ENCODE peak calls at places on chromosomes 1 and 21, in six cellular contexts. One of them, this sample, is unnamed.

GRCh38 chr1:3222042-3222692 is 153.2 kb downstream of the PRDM16 start:
- DNase-seq in psoas muscle: no peak
- DNase-seq in mucosa of descending colon: peak
- DNase-seq in fibroblast of mammary gland: no peak
- DNase-seq in central memory CD4-positive, alpha-beta T cell: no peak
- DNase-seq in glutamatergic neuron: no peak
- DNase-seq in this sample: no peak

GRCh38 chr21:22352088-22352487 is 1353.9 kb downstream of the NCAM2 start:
- DNase-seq in fibroblast of mammary gland: no peak
- DNase-seq in psoas muscle: no peak
- DNase-seq in central memory CD4-positive, alpha-beta T cell: no peak
- DNase-seq in glutamatergic neuron: no peak
- DNase-seq in mucosa of descending colon: no peak
- DNase-seq in this sample: no peak

GRCh38 chr1:88855986-88856385 is 35.4 kb downstream of the GTF2B start:
- DNase-seq in glutamatergic neuron: no peak
- DNase-seq in fibroblast of mammary gland: no peak
- DNase-seq in psoas muscle: no peak
- DNase-seq in central memory CD4-positive, alpha-beta T cell: no peak
- DNase-seq in mucosa of descending colon: no peak
- DNase-seq in this sample: no peak

GRCh38 chr1:65924471-65924870 is 131.8 kb downstream of the PDE4B start:
- DNase-seq in central memory CD4-positive, alpha-beta T cell: no peak
- DNase-seq in glutamatergic neuron: no peak
- DNase-seq in psoas muscle: no peak
- DNase-seq in fibroblast of mammary gland: peak
- DNase-seq in mucosa of descending colon: no peak
- DNase-seq in this sample: no peak

GRCh38 chr1:55076356-55076755 is 37.0 kb downstream of the PCSK9 start:
- DNase-seq in fibroblast of mammary gland: no peak
- DNase-seq in psoas muscle: no peak
- DNase-seq in glutamatergic neuron: no peak
- DNase-seq in mucosa of descending colon: no peak
- DNase-seq in central memory CD4-positive, alpha-beta T cell: no peak
- DNase-seq in this sample: no peak

GRCh38 chr1:50724626-50725286 is 235.3 kb downstream of the FAF1 start:
- DNase-seq in fibroblast of mammary gland: no peak
- DNase-seq in psoas muscle: no peak
- DNase-seq in glutamatergic neuron: no peak
- DNase-seq in central memory CD4-positive, alpha-beta T cell: no peak
- DNase-seq in mucosa of descending colon: no peak
- DNase-seq in this sample: no peak

GRCh38 chr21:25371831-25372434 is 235.3 kb downstream of the MRPL39 start:
- DNase-seq in glutamatergic neuron: no peak
- DNase-seq in fibroblast of mammary gland: peak
- DNase-seq in central memory CD4-positive, alpha-beta T cell: no peak
- DNase-seq in psoas muscle: no peak
- DNase-seq in mucosa of descending colon: no peak
- DNase-seq in this sample: no peak

GRCh38 chr1:52348704-52349301 is 17.2 kb downstream of the CC2D1B start:
- DNase-seq in fibroblast of mammary gland: peak
- DNase-seq in psoas muscle: no peak
- DNase-seq in glutamatergic neuron: peak
- DNase-seq in mucosa of descending colon: no peak
- DNase-seq in central memory CD4-positive, alpha-beta T cell: no peak
- DNase-seq in this sample: no peak

GRCh38 chr1:93180723-93181613 is at the start of gene CCDC18:
- DNase-seq in fibroblast of mammary gland: peak
- DNase-seq in mucosa of descending colon: no peak
- DNase-seq in psoas muscle: no peak
- DNase-seq in glutamatergic neuron: no peak
- DNase-seq in central memory CD4-positive, alpha-beta T cell: no peak
- DNase-seq in this sample: peak

GRCh38 chr1:94335950-94336349 is 82.2 kb upstream of the ABCD3 start:
- DNase-seq in central memory CD4-positive, alpha-beta T cell: no peak
- DNase-seq in mucosa of descending colon: peak
- DNase-seq in glutamatergic neuron: peak
- DNase-seq in psoas muscle: peak
- DNase-seq in fibroblast of mammary gland: peak
- DNase-seq in this sample: peak

GRCh38 chr21:31576428-31576827 is 83.1 kb upstream of the SOD1 start:
- DNase-seq in fibroblast of mammary gland: peak
- DNase-seq in central memory CD4-positive, alpha-beta T cell: no peak
- DNase-seq in glutamatergic neuron: no peak
- DNase-seq in psoas muscle: no peak
- DNase-seq in mucosa of descending colon: no peak
- DNase-seq in this sample: no peak

GRCh38 chr1:192327997-192328396 is 11.2 kb downstream of the RGS21 start:
- DNase-seq in glutamatergic neuron: no peak
- DNase-seq in fibroblast of mammary gland: no peak
- DNase-seq in psoas muscle: no peak
- DNase-seq in central memory CD4-positive, alpha-beta T cell: no peak
- DNase-seq in mucosa of descending colon: no peak
- DNase-seq in this sample: no peak

GRCh38 chr21:39869141-39869818 is 2.0 kb downstream of the PCP4 start:
- DNase-seq in mucosa of descending colon: no peak
- DNase-seq in psoas muscle: no peak
- DNase-seq in glutamatergic neuron: no peak
- DNase-seq in central memory CD4-positive, alpha-beta T cell: no peak
- DNase-seq in fibroblast of mammary gland: no peak
- DNase-seq in this sample: no peak

GRCh38 chr1:43648448-43648847 is 1.5 kb upstream of the KDM4A start:
- DNase-seq in fibroblast of mammary gland: peak
- DNase-seq in glutamatergic neuron: no peak
- DNase-seq in central memory CD4-positive, alpha-beta T cell: no peak
- DNase-seq in mucosa of descending colon: peak
- DNase-seq in psoas muscle: no peak
- DNase-seq in this sample: no peak

GRCh38 chr1:151837841-151838490 is 1.7 kb downstream of the C2CD4D start:
- DNase-seq in psoas muscle: peak
- DNase-seq in fibroblast of mammary gland: no peak
- DNase-seq in glutamatergic neuron: no peak
- DNase-seq in mucosa of descending colon: no peak
- DNase-seq in central memory CD4-positive, alpha-beta T cell: no peak
- DNase-seq in this sample: peak

GRCh38 chr21:45251635-45252447 is 35.9 kb downstream of the POFUT2 start:
- DNase-seq in glutamatergic neuron: no peak
- DNase-seq in fibroblast of mammary gland: no peak
- DNase-seq in psoas muscle: no peak
- DNase-seq in mucosa of descending colon: no peak
- DNase-seq in central memory CD4-positive, alpha-beta T cell: no peak
- DNase-seq in this sample: no peak

GRCh38 chr1:30323352-30323751 is 400.0 kb downstream of the MATN1 start:
- DNase-seq in glutamatergic neuron: no peak
- DNase-seq in fibroblast of mammary gland: no peak
- DNase-seq in central memory CD4-positive, alpha-beta T cell: no peak
- DNase-seq in psoas muscle: no peak
- DNase-seq in mucosa of descending colon: no peak
- DNase-seq in this sample: no peak

GRCh38 chr1:3125546-3126368 is 56.8 kb downstream of the PRDM16 start:
- DNase-seq in central memory CD4-positive, alpha-beta T cell: no peak
- DNase-seq in glutamatergic neuron: no peak
- DNase-seq in fibroblast of mammary gland: no peak
- DNase-seq in mucosa of descending colon: no peak
- DNase-seq in psoas muscle: no peak
- DNase-seq in this sample: no peak

GRCh38 chr1:118928739-118929554 is 59.2 kb downstream of the TBX15 start:
- DNase-seq in glutamatergic neuron: no peak
- DNase-seq in central memory CD4-positive, alpha-beta T cell: no peak
- DNase-seq in mucosa of descending colon: peak
- DNase-seq in psoas muscle: no peak
- DNase-seq in fibroblast of mammary gland: peak
- DNase-seq in this sample: no peak

GRCh38 chr21:36567216-36567917 is 87.4 kb upstream of the CLDN14 start:
- DNase-seq in psoas muscle: no peak
- DNase-seq in central memory CD4-positive, alpha-beta T cell: no peak
- DNase-seq in glutamatergic neuron: no peak
- DNase-seq in fibroblast of mammary gland: no peak
- DNase-seq in mucosa of descending colon: no peak
- DNase-seq in this sample: no peak

GRCh38 chr1:202942431-202942830 is 15.4 kb upstream of the KLHL12 start:
- DNase-seq in psoas muscle: no peak
- DNase-seq in glutamatergic neuron: no peak
- DNase-seq in mucosa of descending colon: no peak
- DNase-seq in central memory CD4-positive, alpha-beta T cell: no peak
- DNase-seq in fibroblast of mammary gland: no peak
- DNase-seq in this sample: no peak

GRCh38 chr1:179883040-179883501 is 986 bp downstream of the TOR1AIP1 start:
- DNase-seq in psoas muscle: no peak
- DNase-seq in glutamatergic neuron: no peak
- DNase-seq in mucosa of descending colon: peak
- DNase-seq in central memory CD4-positive, alpha-beta T cell: no peak
- DNase-seq in fibroblast of mammary gland: no peak
- DNase-seq in this sample: no peak

GRCh38 chr1:2582401-2582800 is 4.2 kb upstream of the PRXL2B start:
- DNase-seq in glutamatergic neuron: peak
- DNase-seq in fibroblast of mammary gland: peak
- DNase-seq in central memory CD4-positive, alpha-beta T cell: no peak
- DNase-seq in psoas muscle: no peak
- DNase-seq in mucosa of descending colon: no peak
- DNase-seq in this sample: no peak

GRCh38 chr1:192445243-192445642 is 128.5 kb downstream of the RGS21 start:
- DNase-seq in psoas muscle: no peak
- DNase-seq in mucosa of descending colon: no peak
- DNase-seq in glutamatergic neuron: no peak
- DNase-seq in central memory CD4-positive, alpha-beta T cell: no peak
- DNase-seq in fibroblast of mammary gland: no peak
- DNase-seq in this sample: no peak

GRCh38 chr1:180192172-180192571 is 37.5 kb downstream of the QSOX1 start:
- DNase-seq in fibroblast of mammary gland: no peak
- DNase-seq in psoas muscle: no peak
- DNase-seq in central memory CD4-positive, alpha-beta T cell: no peak
- DNase-seq in mucosa of descending colon: no peak
- DNase-seq in glutamatergic neuron: no peak
- DNase-seq in this sample: no peak

GRCh38 chr1:85629532-85629920 is 49.0 kb downstream of the CCN1 start:
- DNase-seq in mucosa of descending colon: no peak
- DNase-seq in central memory CD4-positive, alpha-beta T cell: no peak
- DNase-seq in glutamatergic neuron: no peak
- DNase-seq in fibroblast of mammary gland: no peak
- DNase-seq in psoas muscle: no peak
- DNase-seq in this sample: no peak

GRCh38 chr1:31144442-31144841 is 78.9 kb upstream of the PUM1 start:
- DNase-seq in psoas muscle: no peak
- DNase-seq in glutamatergic neuron: no peak
- DNase-seq in mucosa of descending colon: no peak
- DNase-seq in central memory CD4-positive, alpha-beta T cell: no peak
- DNase-seq in fibroblast of mammary gland: no peak
- DNase-seq in this sample: no peak

GRCh38 chr1:207243756-207244408 is 77.6 kb upstream of the CD55 start:
- DNase-seq in glutamatergic neuron: no peak
- DNase-seq in fibroblast of mammary gland: peak
- DNase-seq in central memory CD4-positive, alpha-beta T cell: no peak
- DNase-seq in mucosa of descending colon: no peak
- DNase-seq in psoas muscle: no peak
- DNase-seq in this sample: no peak

GRCh38 chr1:47393141-47393540 is 22.9 kb upstream of the FOXE3 start:
- DNase-seq in mucosa of descending colon: no peak
- DNase-seq in psoas muscle: no peak
- DNase-seq in central memory CD4-positive, alpha-beta T cell: no peak
- DNase-seq in fibroblast of mammary gland: no peak
- DNase-seq in glutamatergic neuron: no peak
- DNase-seq in this sample: no peak

GRCh38 chr1:178094752-178095645 is 1.1 kb downstream of the RASAL2 start:
- DNase-seq in central memory CD4-positive, alpha-beta T cell: no peak
- DNase-seq in psoas muscle: no peak
- DNase-seq in glutamatergic neuron: no peak
- DNase-seq in mucosa of descending colon: no peak
- DNase-seq in fibroblast of mammary gland: peak
- DNase-seq in this sample: no peak

GRCh38 chr1:23592209-23592905 is 33.1 kb upstream of the ID3 start:
- DNase-seq in glutamatergic neuron: no peak
- DNase-seq in fibroblast of mammary gland: no peak
- DNase-seq in central memory CD4-positive, alpha-beta T cell: no peak
- DNase-seq in mucosa of descending colon: no peak
- DNase-seq in psoas muscle: no peak
- DNase-seq in this sample: no peak

This sample was measured in CD4-positive, alpha-beta memory T cell.